ENCODE peak calls at places on chromosomes 2 and 18, in seven cellular contexts. H is stomach, Q is IMR-90, F is tibial nerve, P is K562, O is ovary, M is transverse colon. A is an unnamed sample.

GRCh38 chr2:144515694-144516416 is 4.1 kb downstream of the ZEB2 start:
- DNase-seq in H (no peak), Q (no peak), O (peak; percentile 79), F (peak; percentile 53), P (peak; percentile 61), M (peak; percentile 25), A (no peak)

GRCh38 chr2:46431481-46432235 is 47.7 kb upstream of the TMEM247 start:
- DNase-seq in P (peak; percentile 16), H (no peak), F (no peak), O (no peak), Q (peak; percentile 70), M (no peak), A (no peak)

GRCh38 chr18:54254265-54254758 is 15.0 kb upstream of the POLI start:
- DNase-seq in H (no peak), F (no peak), P (no peak), M (no peak), Q (peak; percentile 20), O (no peak), A (no peak)

GRCh38 chr2:238024986-238025385 is 35.8 kb upstream of the SCLY start:
- DNase-seq in H (no peak), M (no peak), O (no peak), Q (peak; percentile 89), F (no peak), P (no peak), A (no peak)

GRCh38 chr2:189674374-189675112 is at the start of gene ANKAR:
- DNase-seq in H (peak; percentile 91), M (peak; percentile 92), O (peak; percentile 95), P (no peak), Q (peak; percentile 90), F (peak; percentile 76), A (peak; percentile 94)

GRCh38 chr2:23042176-23042909 is 342.6 kb upstream of the KLHL29 start:
- DNase-seq in Q (no peak), M (no peak), P (no peak), H (no peak), O (no peak), F (peak; percentile 49), A (no peak)

GRCh38 chr2:162430323-162430722 is 86.4 kb downstream of the GCA start:
- DNase-seq in M (no peak), P (no peak), Q (no peak), O (no peak), H (peak; percentile 29), F (peak; percentile 46), A (no peak)

GRCh38 chr2:191675807-191676667 is 1.9 kb upstream of the NABP1 start:
- DNase-seq in M (peak; percentile 69), F (peak; percentile 53), O (no peak), H (peak; percentile 35), P (peak; percentile 76), Q (no peak), A (peak; percentile 71)

GRCh38 chr2:127909019-127909418 is 23.3 kb upstream of the AMMECR1L start:
- DNase-seq in Q (no peak), M (no peak), H (peak; percentile 27), F (no peak), P (no peak), O (no peak), A (no peak)

GRCh38 chr18:74367905-74368304 is 52.3 kb downstream of the C18orf63 start:
- DNase-seq in M (no peak), O (no peak), P (no peak), H (no peak), F (no peak), Q (no peak), A (no peak)

GRCh38 chr2:201260302-201260800 is at the start of gene CASP8:
- DNase-seq in P (peak; percentile 66), Q (peak; percentile 53), M (peak; percentile 62), O (no peak), F (peak; percentile 24), H (peak; percentile 50), A (no peak)

GRCh38 chr2:53969285-53970094 is 1.3 kb downstream of the PSME4 start:
- DNase-seq in M (no peak), O (no peak), F (peak; percentile 13), Q (peak; percentile 80), P (peak; percentile 72), H (no peak), A (no peak)
- TF ChIP-seq POLR2A in M (no peak), O (no peak), F (no peak), Q (no peak), P (no peak), H (no peak), A (no peak)

GRCh38 chr2:218398437-218399390 is 954 bp upstream of the CTDSP1 start:
- DNase-seq in F (peak; percentile 69), O (peak; percentile 88), Q (peak; percentile 45), H (peak; percentile 88), M (peak; percentile 87), P (peak; percentile 76), A (peak; percentile 94)

GRCh38 chr2:218400930-218401833 is 1.5 kb downstream of the CTDSP1 start:
- DNase-seq in M (peak; percentile 66), F (no peak), O (no peak), P (peak; percentile 58), H (peak; percentile 51), Q (no peak), A (peak; percentile 73)

GRCh38 chr2:218399391-218400166 is at the start of gene CTDSP1:
- DNase-seq in O (peak; percentile 97), Q (peak; percentile 96), H (peak; percentile 99), P (peak; percentile 93), M (peak; percentile 98), F (peak; percentile 97), A (peak; percentile 99)

GRCh38 chr2:218401834-218402370 is 2.2 kb downstream of the CTDSP1 start:
- DNase-seq in F (no peak), P (no peak), H (no peak), M (no peak), O (no peak), Q (no peak), A (peak; percentile 70)

DNA sequence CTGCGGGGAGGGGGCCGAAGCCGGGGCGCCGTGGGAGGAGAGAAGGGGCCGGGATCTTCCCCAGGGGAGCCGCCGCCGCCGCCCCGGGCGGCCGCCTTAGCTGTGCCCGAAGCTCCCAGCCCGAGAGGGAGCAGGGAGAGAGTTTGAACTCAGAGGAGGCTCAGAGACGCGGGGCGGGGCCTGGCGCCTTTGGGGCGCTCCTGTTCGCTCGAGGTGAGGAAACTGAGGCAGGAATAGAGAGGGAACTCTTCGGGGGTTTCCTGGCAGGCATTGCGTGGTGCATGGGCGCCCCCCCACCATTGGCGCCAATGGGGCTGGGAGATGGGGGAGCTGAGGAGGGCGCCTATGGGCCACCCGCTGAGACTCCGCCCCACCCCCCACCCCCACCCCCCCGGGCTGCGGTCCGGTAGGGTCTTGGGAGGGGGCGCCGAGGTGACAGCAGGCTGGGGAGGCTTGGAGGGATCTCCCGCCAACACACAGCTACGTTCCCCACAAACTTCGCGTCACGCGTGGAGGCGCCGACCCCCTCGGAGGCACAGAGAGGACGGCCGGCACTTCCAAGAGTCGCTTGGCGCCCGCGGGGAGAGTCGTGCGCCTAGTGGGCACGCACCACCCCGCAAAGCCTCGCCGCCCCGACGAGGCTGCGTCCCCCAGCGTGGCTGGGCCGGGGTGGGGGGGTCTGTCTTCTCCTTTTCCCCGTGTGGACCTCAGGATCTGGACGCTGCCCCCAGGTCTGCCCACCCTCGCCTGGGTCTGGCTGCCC is 680 bp downstream of the CTDSP1 start:
- DNase-seq in P (peak; percentile 43), H (no peak), O (peak; percentile 75), F (no peak), Q (no peak), M (peak; percentile 61), A (peak; percentile 79)
- TF ChIP-seq POLR2A in P (no peak), H (no peak), O (no peak), F (no peak), Q (no peak), M (peak; percentile 68), A (peak; percentile 16)

GRCh38 chr2:229226372-229226771 is 44.7 kb downstream of the PID1 start:
- DNase-seq in F (peak; percentile 23), Q (no peak), P (no peak), M (no peak), O (no peak), H (no peak), A (peak; percentile 82)

GRCh38 chr2:229218329-229218921 is 52.7 kb downstream of the PID1 start:
- DNase-seq in P (no peak), H (no peak), F (no peak), O (no peak), Q (no peak), M (no peak), A (no peak)

GRCh38 chr2:229221641-229222040 is 49.4 kb downstream of the PID1 start:
- DNase-seq in F (no peak), O (no peak), P (no peak), H (no peak), Q (no peak), M (no peak), A (no peak)

GRCh38 chr2:229220254-229220653 is 50.8 kb downstream of the PID1 start:
- DNase-seq in Q (no peak), M (no peak), F (no peak), P (no peak), O (no peak), H (no peak), A (no peak)

DNA sequence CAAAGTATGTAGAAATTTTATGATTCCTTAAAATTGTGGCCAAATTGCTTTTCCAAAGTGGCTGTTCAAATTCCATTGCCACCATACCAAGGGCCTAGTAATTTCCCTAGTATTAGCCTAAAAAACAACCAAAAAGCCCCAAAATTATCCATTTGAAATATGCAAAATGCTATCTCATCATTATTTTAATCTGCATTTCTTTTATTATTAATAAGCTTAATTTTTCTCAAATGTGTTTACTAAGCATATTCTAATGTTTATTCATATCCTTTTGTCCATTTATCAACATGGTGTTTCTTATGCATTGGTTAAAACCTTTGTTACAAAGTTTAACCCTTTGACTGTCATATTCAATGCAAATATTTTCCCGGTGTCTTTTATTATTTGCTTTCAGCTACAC is 48.0 kb downstream of the PID1 start:
- DNase-seq in P (no peak), H (no peak), O (no peak), M (no peak), Q (no peak), F (no peak), A (no peak)
- TF ChIP-seq POLR2A in P (no peak), H (no peak), O (no peak), M (no peak), Q (no peak), F (no peak), A (no peak)

GRCh38 chr2:37706784-37707183 is 35.3 kb upstream of the CDC42EP3 start:
- DNase-seq in O (no peak), Q (no peak), M (no peak), F (no peak), H (no peak), P (no peak), A (no peak)

GRCh38 chr2:37711831-37712230 is 40.4 kb upstream of the CDC42EP3 start:
- DNase-seq in P (no peak), H (no peak), O (no peak), M (no peak), F (no peak), Q (peak; percentile 90), A (no peak)

GRCh38 chr2:37707393-37707792 is 36.0 kb upstream of the CDC42EP3 start:
- DNase-seq in F (no peak), Q (no peak), H (no peak), O (no peak), P (no peak), M (no peak), A (no peak)

GRCh38 chr2:37713258-37713700 is 41.8 kb upstream of the CDC42EP3 start:
- DNase-seq in H (no peak), F (no peak), P (peak; percentile 28), M (no peak), O (no peak), Q (peak; percentile 98), A (no peak)

DNA sequence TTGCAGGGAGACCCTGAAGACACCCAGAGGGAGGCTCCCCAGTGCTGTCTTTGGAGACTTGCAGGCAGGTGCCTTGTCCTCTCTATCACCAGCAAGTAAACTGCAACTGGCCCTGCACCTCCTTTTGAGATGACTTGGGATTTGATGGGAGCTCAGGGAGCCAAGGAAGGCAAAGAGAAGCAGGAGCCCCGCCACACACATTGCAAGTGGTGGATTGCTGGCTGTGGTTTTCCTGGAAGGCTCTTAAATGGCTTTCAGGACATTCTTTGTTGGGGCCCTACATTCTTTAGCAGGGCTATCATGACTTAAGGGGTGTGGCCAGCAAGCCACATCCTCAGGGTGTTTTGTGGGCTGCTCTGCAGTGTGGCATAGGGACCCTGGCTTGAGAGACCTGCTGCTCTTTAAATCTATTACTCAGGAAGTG is 39.9 kb upstream of the CDC42EP3 start:
- DNase-seq in Q (peak; percentile 91), H (no peak), O (no peak), F (no peak), M (peak; percentile 14), P (peak; percentile 18), A (no peak)
- TF ChIP-seq POLR2A in Q (peak; percentile 39), H (no peak), O (no peak), F (no peak), M (no peak), P (no peak), A (no peak)

A was measured in sigmoid colon.